ENCODE peak calls at places on chromosomes 2 and 18, in four cellular contexts. One of them, this sample, is unnamed.

GRCh38 chr2:122041455-122041854 is 286.0 kb downstream of the TSN start:
- DNase-seq in T-helper 22 cell: no peak
- DNase-seq in BE2C: no peak
- DNase-seq in omental fat pad: no peak
- DNase-seq in this sample: no peak

GRCh38 chr2:124283090-124283489 is 258.0 kb downstream of the CNTNAP5 start:
- DNase-seq in T-helper 22 cell: no peak
- DNase-seq in BE2C: no peak
- DNase-seq in omental fat pad: no peak
- DNase-seq in this sample: peak

GRCh38 chr2:174914894-174915760 is 90.1 kb downstream of the CHN1 start:
- DNase-seq in T-helper 22 cell: no peak
- DNase-seq in BE2C: peak
- DNase-seq in omental fat pad: peak
- DNase-seq in this sample: peak

GRCh38 chr2:227653419-227653818 is 13.2 kb upstream of the SCYGR5 start:
- DNase-seq in T-helper 22 cell: no peak
- DNase-seq in BE2C: no peak
- DNase-seq in omental fat pad: no peak
- DNase-seq in this sample: no peak

GRCh38 chr2:168212866-168213265 is 34.5 kb downstream of the STK39 start:
- DNase-seq in T-helper 22 cell: no peak
- DNase-seq in BE2C: no peak
- DNase-seq in omental fat pad: no peak
- DNase-seq in this sample: no peak

GRCh38 chr2:223725494-223725893 is 111.9 kb downstream of the AP1S3 start:
- DNase-seq in T-helper 22 cell: no peak
- DNase-seq in BE2C: peak
- DNase-seq in omental fat pad: peak
- DNase-seq in this sample: peak

GRCh38 chr2:1846046-1847015 is 102.0 kb upstream of the PXDN start:
- DNase-seq in T-helper 22 cell: no peak
- DNase-seq in BE2C: no peak
- DNase-seq in omental fat pad: no peak
- DNase-seq in this sample: no peak

GRCh38 chr2:216013080-216013909 is at the start of gene MREG:
- DNase-seq in T-helper 22 cell: peak
- DNase-seq in BE2C: peak
- DNase-seq in omental fat pad: peak
- DNase-seq in this sample: peak

GRCh38 chr18:51168960-51169662 is 28.4 kb downstream of the MEX3C start:
- DNase-seq in T-helper 22 cell: no peak
- DNase-seq in BE2C: no peak
- DNase-seq in omental fat pad: no peak
- DNase-seq in this sample: no peak

GRCh38 chr2:193837368-193837767 is 1642.6 kb upstream of the TMEFF2 start:
- DNase-seq in T-helper 22 cell: no peak
- DNase-seq in BE2C: no peak
- DNase-seq in omental fat pad: no peak
- DNase-seq in this sample: peak

GRCh38 chr2:79757526-79757925 is 244.7 kb downstream of the CTNNA2 start:
- DNase-seq in T-helper 22 cell: no peak
- DNase-seq in BE2C: no peak
- DNase-seq in omental fat pad: no peak
- DNase-seq in this sample: no peak

GRCh38 chr2:25018681-25019080 is 23.2 kb upstream of the EFR3B start:
- DNase-seq in T-helper 22 cell: no peak
- DNase-seq in BE2C: no peak
- DNase-seq in omental fat pad: no peak
- DNase-seq in this sample: no peak

GRCh38 chr18:61922435-61922834 is 29.6 kb upstream of the RNF152 start:
- DNase-seq in T-helper 22 cell: no peak
- DNase-seq in BE2C: no peak
- DNase-seq in omental fat pad: no peak
- DNase-seq in this sample: no peak

GRCh38 chr2:86216577-86217555 is 17.6 kb downstream of the MRPL35 start:
- DNase-seq in T-helper 22 cell: no peak
- DNase-seq in BE2C: no peak
- DNase-seq in omental fat pad: no peak
- DNase-seq in this sample: no peak

GRCh38 chr18:959854-960253 is 55.2 kb downstream of the ADCYAP1 start:
- DNase-seq in T-helper 22 cell: no peak
- DNase-seq in BE2C: no peak
- DNase-seq in omental fat pad: no peak
- DNase-seq in this sample: no peak

GRCh38 chr2:15874854-15875776 is 65.2 kb upstream of the MYCN start:
- DNase-seq in T-helper 22 cell: no peak
- DNase-seq in BE2C: no peak
- DNase-seq in omental fat pad: no peak
- DNase-seq in this sample: no peak

GRCh38 chr2:152647417-152648010 is 69.7 kb downstream of the PRPF40A start:
- DNase-seq in T-helper 22 cell: no peak
- DNase-seq in BE2C: no peak
- DNase-seq in omental fat pad: no peak
- DNase-seq in this sample: no peak

GRCh38 chr2:235106874-235107639 is 155.2 kb downstream of the SH3BP4 start:
- DNase-seq in T-helper 22 cell: no peak
- DNase-seq in BE2C: peak
- DNase-seq in omental fat pad: no peak
- DNase-seq in this sample: peak

GRCh38 chr2:148658807-148659722 is 14.5 kb downstream of the EPC2 start:
- DNase-seq in T-helper 22 cell: no peak
- DNase-seq in BE2C: no peak
- DNase-seq in omental fat pad: no peak
- DNase-seq in this sample: no peak

GRCh38 chr2:7703048-7703447 is 785.8 kb downstream of the RNF144A start:
- DNase-seq in T-helper 22 cell: no peak
- DNase-seq in BE2C: no peak
- DNase-seq in omental fat pad: no peak
- DNase-seq in this sample: no peak

GRCh38 chr2:72271766-72272615 is 124.3 kb upstream of the CYP26B1 start:
- DNase-seq in T-helper 22 cell: no peak
- DNase-seq in BE2C: no peak
- DNase-seq in omental fat pad: no peak
- DNase-seq in this sample: no peak

GRCh38 chr2:31137211-31138036 is 816 bp downstream of the GALNT14 start:
- DNase-seq in T-helper 22 cell: no peak
- DNase-seq in BE2C: peak
- DNase-seq in omental fat pad: no peak
- DNase-seq in this sample: no peak

GRCh38 chr2:100935372-100935752 is 66.7 kb upstream of the RPL31 start:
- DNase-seq in T-helper 22 cell: no peak
- DNase-seq in BE2C: no peak
- DNase-seq in omental fat pad: no peak
- DNase-seq in this sample: no peak

GRCh38 chr18:50653402-50654093 is 93.7 kb downstream of the MAPK4 start:
- DNase-seq in T-helper 22 cell: no peak
- DNase-seq in BE2C: no peak
- DNase-seq in omental fat pad: no peak
- DNase-seq in this sample: no peak

GRCh38 chr2:130787841-130788240 is 32.5 kb downstream of the AMER3 start:
- DNase-seq in T-helper 22 cell: no peak
- DNase-seq in BE2C: no peak
- DNase-seq in omental fat pad: no peak
- DNase-seq in this sample: no peak

GRCh38 chr2:8320305-8320704 is 361.6 kb upstream of the ID2 start:
- DNase-seq in T-helper 22 cell: no peak
- DNase-seq in BE2C: no peak
- DNase-seq in omental fat pad: no peak
- DNase-seq in this sample: no peak

GRCh38 chr2:112880081-112880531 is 30.9 kb upstream of the IL37 start:
- DNase-seq in T-helper 22 cell: no peak
- DNase-seq in BE2C: no peak
- DNase-seq in omental fat pad: no peak
- DNase-seq in this sample: no peak

GRCh38 chr2:37689751-37690150 is 18.3 kb upstream of the CDC42EP3 start:
- DNase-seq in T-helper 22 cell: no peak
- DNase-seq in BE2C: no peak
- DNase-seq in omental fat pad: no peak
- DNase-seq in this sample: peak

GRCh38 chr2:65991864-65992554 is 442.9 kb upstream of the MEIS1 start:
- DNase-seq in T-helper 22 cell: no peak
- DNase-seq in BE2C: no peak
- DNase-seq in omental fat pad: no peak
- DNase-seq in this sample: no peak

GRCh38 chr2:239469101-239469960 is 68.5 kb upstream of the HDAC4 start:
- DNase-seq in T-helper 22 cell: no peak
- DNase-seq in BE2C: no peak
- DNase-seq in omental fat pad: no peak
- DNase-seq in this sample: no peak

This sample was measured in SJCRH30.